ENCODE peak calls at places on chromosomes 5 and 9, in eight cellular contexts. One of them, this sample, is unnamed.
A peak's percentile ranks its signal among the peaks of the same experiment; 100 is the strongest.

GRCh38 chr9:132288956-132289355 is 65.8 kb downstream of the SETX start:
- DNase-seq in Caco-2: peak; percentile 23
- DNase-seq in keratinocyte: no peak
- DNase-seq in astrocyte of the spinal cord: no peak
- DNase-seq in NAMALWA: no peak
- DNase-seq in ovary: no peak
- DNase-seq in uterus: no peak
- DNase-seq in AG10803: no peak
- DNase-seq in this sample: no peak

GRCh38 chr5:88679638-88680037 is 203.3 kb downstream of the MEF2C start:
- DNase-seq in keratinocyte: no peak
- DNase-seq in NAMALWA: no peak
- DNase-seq in ovary: no peak
- DNase-seq in astrocyte of the spinal cord: peak; percentile 40
- DNase-seq in Caco-2: no peak
- DNase-seq in uterus: no peak
- DNase-seq in AG10803: no peak
- DNase-seq in this sample: no peak

GRCh38 chr9:71762900-71763653 is 5.2 kb downstream of the CEMIP2 start:
- DNase-seq in keratinocyte: no peak
- DNase-seq in Caco-2: no peak
- DNase-seq in AG10803: peak; percentile 92
- DNase-seq in NAMALWA: no peak
- DNase-seq in uterus: no peak
- DNase-seq in astrocyte of the spinal cord: peak; percentile 65
- DNase-seq in ovary: no peak
- DNase-seq in this sample: no peak

GRCh38 chr9:109248133-109248581 is 72.7 kb downstream of the EPB41L4B start:
- DNase-seq in astrocyte of the spinal cord: no peak
- DNase-seq in ovary: no peak
- DNase-seq in Caco-2: peak; percentile 27
- DNase-seq in uterus: no peak
- DNase-seq in keratinocyte: no peak
- DNase-seq in NAMALWA: no peak
- DNase-seq in AG10803: peak; percentile 64
- DNase-seq in this sample: no peak

GRCh38 chr9:127667127-127667844 is 39.5 kb upstream of the CFAP157 start:
- DNase-seq in NAMALWA: no peak
- DNase-seq in keratinocyte: no peak
- DNase-seq in AG10803: no peak
- DNase-seq in ovary: no peak
- DNase-seq in uterus: no peak
- DNase-seq in astrocyte of the spinal cord: no peak
- DNase-seq in Caco-2: no peak
- DNase-seq in this sample: no peak

GRCh38 chr9:13705913-13706312 is 426.4 kb upstream of the MPDZ start:
- DNase-seq in Caco-2: no peak
- DNase-seq in keratinocyte: no peak
- DNase-seq in astrocyte of the spinal cord: peak; percentile 24
- DNase-seq in AG10803: peak; percentile 72
- DNase-seq in ovary: no peak
- DNase-seq in uterus: peak; percentile 42
- DNase-seq in NAMALWA: no peak
- DNase-seq in this sample: no peak

GRCh38 chr5:67623078-67623477 is 426.5 kb upstream of the CD180 start:
- DNase-seq in keratinocyte: no peak
- DNase-seq in ovary: no peak
- DNase-seq in Caco-2: no peak
- DNase-seq in uterus: no peak
- DNase-seq in AG10803: no peak
- DNase-seq in astrocyte of the spinal cord: no peak
- DNase-seq in NAMALWA: no peak
- DNase-seq in this sample: no peak

GRCh38 chr5:32165597-32165996 is 8.5 kb downstream of the GOLPH3 start:
- DNase-seq in NAMALWA: no peak
- DNase-seq in astrocyte of the spinal cord: no peak
- DNase-seq in AG10803: no peak
- DNase-seq in Caco-2: no peak
- DNase-seq in uterus: no peak
- DNase-seq in keratinocyte: no peak
- DNase-seq in ovary: no peak
- DNase-seq in this sample: no peak

GRCh38 chr9:118961857-118962256 is 407.4 kb downstream of the BRINP1 start:
- DNase-seq in Caco-2: no peak
- DNase-seq in AG10803: peak; percentile 91
- DNase-seq in NAMALWA: no peak
- DNase-seq in ovary: no peak
- DNase-seq in uterus: no peak
- DNase-seq in keratinocyte: no peak
- DNase-seq in astrocyte of the spinal cord: peak; percentile 72
- DNase-seq in this sample: no peak

GRCh38 chr5:91486638-91487037 is 103.5 kb upstream of the ARRDC3 start:
- DNase-seq in ovary: no peak
- DNase-seq in AG10803: peak; percentile 4
- DNase-seq in Caco-2: no peak
- DNase-seq in uterus: no peak
- DNase-seq in NAMALWA: no peak
- DNase-seq in astrocyte of the spinal cord: peak; percentile 26
- DNase-seq in keratinocyte: no peak
- DNase-seq in this sample: no peak

GRCh38 chr5:158756873-158757272 is 342.8 kb downstream of the EBF1 start:
- DNase-seq in astrocyte of the spinal cord: no peak
- DNase-seq in AG10803: peak; percentile 39
- DNase-seq in keratinocyte: no peak
- DNase-seq in ovary: no peak
- DNase-seq in Caco-2: no peak
- DNase-seq in uterus: no peak
- DNase-seq in NAMALWA: peak; percentile 66
- DNase-seq in this sample: no peak

GRCh38 chr5:98940586-98940985 is 11.8 kb upstream of the CHD1 start:
- DNase-seq in AG10803: peak; percentile 62
- DNase-seq in ovary: no peak
- DNase-seq in NAMALWA: no peak
- DNase-seq in Caco-2: no peak
- DNase-seq in uterus: no peak
- DNase-seq in astrocyte of the spinal cord: no peak
- DNase-seq in keratinocyte: no peak
- DNase-seq in this sample: no peak

GRCh38 chr5:118561235-118561634 is 427.1 kb downstream of the DTWD2 start:
- DNase-seq in ovary: no peak
- DNase-seq in AG10803: no peak
- DNase-seq in astrocyte of the spinal cord: no peak
- DNase-seq in NAMALWA: no peak
- DNase-seq in keratinocyte: no peak
- DNase-seq in uterus: no peak
- DNase-seq in Caco-2: no peak
- DNase-seq in this sample: no peak

GRCh38 chr9:21964925-21965385 is 29.2 kb downstream of the CDKN2A start:
- DNase-seq in NAMALWA: peak; percentile 38
- DNase-seq in uterus: no peak
- DNase-seq in Caco-2: peak; percentile 28
- DNase-seq in keratinocyte: no peak
- DNase-seq in AG10803: peak; percentile 45
- DNase-seq in ovary: no peak
- DNase-seq in astrocyte of the spinal cord: peak; percentile 61
- DNase-seq in this sample: no peak

GRCh38 chr9:77020438-77021264 is 1.2 kb downstream of the FOXB2 start:
- DNase-seq in uterus: no peak
- DNase-seq in AG10803: no peak
- DNase-seq in astrocyte of the spinal cord: no peak
- DNase-seq in ovary: no peak
- DNase-seq in keratinocyte: no peak
- DNase-seq in Caco-2: no peak
- DNase-seq in NAMALWA: no peak
- DNase-seq in this sample: no peak

GRCh38 chr9:81266674-81267073 is 422.7 kb downstream of the TLE1 start:
- DNase-seq in uterus: no peak
- DNase-seq in NAMALWA: no peak
- DNase-seq in astrocyte of the spinal cord: peak; percentile 33
- DNase-seq in keratinocyte: peak; percentile 56
- DNase-seq in AG10803: peak; percentile 3
- DNase-seq in ovary: no peak
- DNase-seq in Caco-2: no peak
- DNase-seq in this sample: no peak

GRCh38 chr9:86818636-86819035 is 128.7 kb downstream of the GAS1 start:
- DNase-seq in AG10803: no peak
- DNase-seq in ovary: no peak
- DNase-seq in astrocyte of the spinal cord: no peak
- DNase-seq in uterus: no peak
- DNase-seq in Caco-2: no peak
- DNase-seq in NAMALWA: no peak
- DNase-seq in keratinocyte: no peak
- DNase-seq in this sample: no peak

GRCh38 chr5:65062684-65063083 is 294.0 kb downstream of the CWC27 start:
- DNase-seq in ovary: no peak
- DNase-seq in NAMALWA: no peak
- DNase-seq in astrocyte of the spinal cord: peak; percentile 76
- DNase-seq in AG10803: peak; percentile 98
- DNase-seq in Caco-2: no peak
- DNase-seq in keratinocyte: no peak
- DNase-seq in uterus: peak; percentile 54
- DNase-seq in this sample: peak; percentile 27

GRCh38 chr9:112443200-112443599 is 43.4 kb upstream of the KIAA1958 start:
- DNase-seq in ovary: no peak
- DNase-seq in NAMALWA: peak; percentile 53
- DNase-seq in astrocyte of the spinal cord: peak; percentile 23
- DNase-seq in AG10803: peak; percentile 26
- DNase-seq in uterus: no peak
- DNase-seq in Caco-2: no peak
- DNase-seq in keratinocyte: no peak
- DNase-seq in this sample: no peak

GRCh38 chr9:32899181-32899580 is 102.2 kb downstream of the APTX start:
- DNase-seq in uterus: no peak
- DNase-seq in AG10803: peak; percentile 22
- DNase-seq in ovary: no peak
- DNase-seq in Caco-2: no peak
- DNase-seq in keratinocyte: no peak
- DNase-seq in astrocyte of the spinal cord: no peak
- DNase-seq in NAMALWA: peak; percentile 9
- DNase-seq in this sample: no peak

GRCh38 chr5:167985373-167985772 is 306.1 kb upstream of the WWC1 start:
- DNase-seq in AG10803: no peak
- DNase-seq in uterus: no peak
- DNase-seq in Caco-2: no peak
- DNase-seq in astrocyte of the spinal cord: no peak
- DNase-seq in keratinocyte: no peak
- DNase-seq in ovary: no peak
- DNase-seq in NAMALWA: no peak
- DNase-seq in this sample: no peak

GRCh38 chr9:112582371-112582770 is 95.7 kb downstream of the KIAA1958 start:
- DNase-seq in astrocyte of the spinal cord: no peak
- DNase-seq in uterus: no peak
- DNase-seq in NAMALWA: no peak
- DNase-seq in AG10803: no peak
- DNase-seq in keratinocyte: no peak
- DNase-seq in ovary: no peak
- DNase-seq in Caco-2: no peak
- DNase-seq in this sample: no peak

GRCh38 chr5:54002183-54002770 is 308.1 kb downstream of the ARL15 start:
- DNase-seq in ovary: no peak
- DNase-seq in Caco-2: no peak
- DNase-seq in astrocyte of the spinal cord: no peak
- DNase-seq in AG10803: no peak
- DNase-seq in NAMALWA: no peak
- DNase-seq in uterus: no peak
- DNase-seq in keratinocyte: no peak
- DNase-seq in this sample: no peak

GRCh38 chr9:3873818-3874217 is 348.0 kb upstream of the RFX3 start:
- DNase-seq in ovary: no peak
- DNase-seq in keratinocyte: no peak
- DNase-seq in uterus: no peak
- DNase-seq in astrocyte of the spinal cord: no peak
- DNase-seq in Caco-2: no peak
- DNase-seq in NAMALWA: no peak
- DNase-seq in AG10803: peak; percentile 74
- DNase-seq in this sample: no peak

GRCh38 chr5:171966270-171966669 is 40.2 kb downstream of the FBXW11 start:
- DNase-seq in Caco-2: no peak
- DNase-seq in astrocyte of the spinal cord: no peak
- DNase-seq in NAMALWA: no peak
- DNase-seq in AG10803: no peak
- DNase-seq in ovary: no peak
- DNase-seq in keratinocyte: no peak
- DNase-seq in uterus: no peak
- DNase-seq in this sample: no peak

GRCh38 chr5:124748687-124749594 is 2.5 kb upstream of the ZNF608 start:
- DNase-seq in uterus: peak; percentile 61
- DNase-seq in AG10803: peak; percentile 32
- DNase-seq in keratinocyte: no peak
- DNase-seq in astrocyte of the spinal cord: peak; percentile 95
- DNase-seq in NAMALWA: peak; percentile 94
- DNase-seq in Caco-2: peak; percentile 89
- DNase-seq in ovary: peak; percentile 73
- DNase-seq in this sample: no peak

GRCh38 chr5:138138949-138139775 is at the start of gene NME5:
- DNase-seq in Caco-2: no peak
- DNase-seq in NAMALWA: no peak
- DNase-seq in uterus: peak; percentile 34
- DNase-seq in keratinocyte: no peak
- DNase-seq in AG10803: peak; percentile 39
- DNase-seq in astrocyte of the spinal cord: peak; percentile 71
- DNase-seq in ovary: peak; percentile 82
- DNase-seq in this sample: no peak

GRCh38 chr9:112380102-112380581 is at the start of gene HSDL2:
- DNase-seq in Caco-2: no peak
- DNase-seq in ovary: no peak
- DNase-seq in astrocyte of the spinal cord: no peak
- DNase-seq in NAMALWA: peak; percentile 38
- DNase-seq in keratinocyte: no peak
- DNase-seq in uterus: no peak
- DNase-seq in AG10803: peak; percentile 35
- DNase-seq in this sample: peak; percentile 8

GRCh38 chr5:111645303-111645838 is 111.6 kb downstream of the NREP start:
- DNase-seq in uterus: no peak
- DNase-seq in ovary: no peak
- DNase-seq in AG10803: no peak
- DNase-seq in astrocyte of the spinal cord: no peak
- DNase-seq in NAMALWA: no peak
- DNase-seq in Caco-2: no peak
- DNase-seq in keratinocyte: no peak
- DNase-seq in this sample: no peak

GRCh38 chr5:68465133-68465532 is 249.6 kb downstream of the PIK3R1 start:
- DNase-seq in Caco-2: no peak
- DNase-seq in AG10803: no peak
- DNase-seq in keratinocyte: no peak
- DNase-seq in ovary: no peak
- DNase-seq in astrocyte of the spinal cord: no peak
- DNase-seq in NAMALWA: no peak
- DNase-seq in uterus: no peak
- DNase-seq in this sample: no peak

GRCh38 chr5:43061352-43061751 is 21.2 kb upstream of the ANXA2R start:
- DNase-seq in keratinocyte: no peak
- DNase-seq in NAMALWA: no peak
- DNase-seq in astrocyte of the spinal cord: peak; percentile 52
- DNase-seq in AG10803: peak; percentile 79
- DNase-seq in Caco-2: no peak
- DNase-seq in ovary: no peak
- DNase-seq in uterus: no peak
- DNase-seq in this sample: no peak

GRCh38 chr5:77012601-77013000 is 17.6 kb upstream of the AGGF1 start:
- DNase-seq in uterus: no peak
- DNase-seq in astrocyte of the spinal cord: no peak
- DNase-seq in AG10803: no peak
- DNase-seq in NAMALWA: no peak
- DNase-seq in keratinocyte: no peak
- DNase-seq in ovary: no peak
- DNase-seq in Caco-2: no peak
- DNase-seq in this sample: no peak

GRCh38 chr5:102627311-102627710 is 127.8 kb upstream of the PAM start:
- DNase-seq in uterus: no peak
- DNase-seq in Caco-2: no peak
- DNase-seq in astrocyte of the spinal cord: peak; percentile 64
- DNase-seq in NAMALWA: no peak
- DNase-seq in keratinocyte: no peak
- DNase-seq in AG10803: peak; percentile 31
- DNase-seq in ovary: no peak
- DNase-seq in this sample: no peak

GRCh38 chr5:53424691-53425597 is 55.5 kb upstream of the FST start:
- DNase-seq in keratinocyte: peak; percentile 35
- DNase-seq in AG10803: peak; percentile 60
- DNase-seq in NAMALWA: no peak
- DNase-seq in ovary: no peak
- DNase-seq in uterus: no peak
- DNase-seq in astrocyte of the spinal cord: no peak
- DNase-seq in Caco-2: no peak
- DNase-seq in this sample: no peak